ENCODE peak calls at places on chromosomes 16 and 17, in seven cellular contexts. G, U, X, E, F, P and V are unnamed samples.

GRCh38 chr17:3535253-3535995 is 22.2 kb downstream of the TRPV3 start:
- DNase-seq in G (no peak), U (peak; percentile 25), X (peak; percentile 69), E (peak; percentile 81), F (peak; percentile 92), P (peak; percentile 81), V (peak; percentile 94)

GRCh38 chr16:17828012-17828411 is 357.3 kb upstream of the XYLT1 start:
- DNase-seq in G (peak; percentile 82), U (no peak), X (no peak), E (peak; percentile 17), F (no peak), P (no peak), V (no peak)

GRCh38 chr17:77728871-77729270 is 229.6 kb upstream of the TNRC6C start:
- DNase-seq in G (no peak), U (no peak), X (no peak), E (no peak), F (no peak), P (no peak), V (peak; percentile 22)

GRCh38 chr16:6335072-6335471 is 997.6 kb upstream of the RBFOX1 start:
- DNase-seq in G (no peak), U (peak; percentile 59), X (no peak), E (peak; percentile 3), F (peak; percentile 73), P (no peak), V (peak; percentile 86)

GRCh38 chr17:81519284-81520020 is 6.9 kb upstream of the ACTG1 start:
- DNase-seq in G (no peak), U (no peak), X (peak; percentile 54), E (no peak), F (peak; percentile 75), P (peak; percentile 89), V (peak; percentile 94)

GRCh38 chr17:57569860-57570259 is 175.2 kb downstream of the CCDC182 start:
- DNase-seq in G (no peak), U (no peak), X (no peak), E (no peak), F (no peak), P (no peak), V (no peak)

GRCh38 chr17:410674-411401 is 58.2 kb upstream of the RPH3AL start:
- DNase-seq in G (no peak), U (peak; percentile 18), X (no peak), E (peak; percentile 11), F (peak; percentile 46), P (no peak), V (no peak)

GRCh38 chr17:28343491-28343932 is 8.0 kb downstream of the TNFAIP1 start:
- DNase-seq in G (no peak), U (no peak), X (no peak), E (no peak), F (no peak), P (no peak), V (no peak)

GRCh38 chr16:1156111-1156982 is 3.4 kb downstream of the CACNA1H start:
- DNase-seq in G (no peak), U (no peak), X (no peak), E (no peak), F (no peak), P (no peak), V (no peak)

GRCh38 chr16:68236804-68237242 is 896 bp upstream of the ESRP2 start:
- DNase-seq in G (no peak), U (no peak), X (no peak), E (no peak), F (no peak), P (peak; percentile 69), V (peak; percentile 75)

GRCh38 chr17:74859439-74860228 is at the start of gene GRIN2C:
- DNase-seq in G (no peak), U (peak; percentile 46), X (no peak), E (no peak), F (no peak), P (no peak), V (peak; percentile 71)
- H3K4me3 ChIP-seq in G (peak within 1 kb of the TSS; percentile 32), U (peak within 1 kb of the TSS; percentile 19), X (peak within 1 kb of the TSS; percentile 44), E (no peak within 1 kb of the TSS), F (no peak within 1 kb of the TSS), P (no peak within 1 kb of the TSS), V (no peak within 1 kb of the TSS)

GRCh38 chr16:5064915-5065314 is 841 bp downstream of the C16orf89 start:
- DNase-seq in G (no peak), U (no peak), X (no peak), E (no peak), F (no peak), P (peak; percentile 85), V (no peak)
- H3K4me3 ChIP-seq in G (no peak overlapping the region), U (no peak overlapping the region), X (no peak overlapping the region), E (no peak overlapping the region), F (no peak overlapping the region), P (peak overlapping the region; percentile 46), V (no peak overlapping the region)

GRCh38 chr16:85615852-85616607 is 2.9 kb downstream of the GSE1 start:
- DNase-seq in G (no peak), U (peak; percentile 93), X (peak; percentile 77), E (peak; percentile 78), F (peak; percentile 93), P (peak; percentile 90), V (peak; percentile 95)

GRCh38 chr16:85615014-85615851 is 2.1 kb downstream of the GSE1 start:
- DNase-seq in G (no peak), U (no peak), X (peak; percentile 47), E (no peak), F (peak; percentile 86), P (peak; percentile 96), V (peak; percentile 90)

GRCh38 chr16:85613609-85614337 is 651 bp downstream of the GSE1 start:
- DNase-seq in G (no peak), U (peak; percentile 97), X (peak; percentile 77), E (no peak), F (peak; percentile 93), P (peak; percentile 83), V (peak; percentile 90)

GRCh38 chr16:85612801-85613608 is at the start of gene GSE1:
- DNase-seq in G (no peak), U (peak; percentile 95), X (peak; percentile 96), E (peak; percentile 64), F (peak; percentile 94), P (peak; percentile 99), V (peak; percentile 98)

DNA sequence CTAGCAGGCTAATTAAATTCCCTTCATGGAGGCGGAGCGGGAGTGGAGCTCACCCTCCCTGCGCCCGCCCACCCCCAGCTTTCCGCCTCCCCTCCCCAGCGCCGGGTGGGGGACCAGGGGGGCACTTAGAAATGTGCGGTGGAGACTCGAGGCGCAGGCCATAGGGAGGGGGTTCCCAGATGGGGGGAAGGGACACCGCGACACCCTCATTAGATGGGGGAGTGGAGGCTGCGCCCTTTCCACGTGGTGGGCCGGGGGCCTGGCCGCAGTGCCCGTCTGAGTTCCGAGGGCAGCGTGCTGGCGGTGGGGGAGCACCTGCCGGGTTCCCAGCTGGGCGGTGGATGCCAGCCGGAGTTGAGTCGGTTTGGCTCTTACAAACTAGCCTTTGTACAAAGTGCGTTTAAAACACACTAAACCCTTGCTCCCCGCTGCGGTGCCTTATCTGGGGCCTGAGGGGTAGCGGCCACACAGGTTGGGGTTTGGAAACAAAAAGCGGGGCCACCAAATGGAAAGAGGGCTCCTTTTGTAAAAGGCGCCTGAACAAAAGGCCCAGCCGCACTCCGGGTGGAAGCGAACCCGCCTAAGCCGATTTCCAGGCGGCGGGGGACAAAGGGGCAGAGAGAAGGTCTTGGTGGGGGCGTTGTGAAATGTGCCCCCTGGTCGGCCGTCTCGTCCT is 1.4 kb downstream of the GSE1 start:
- DNase-seq in G (no peak), U (no peak), X (no peak), E (no peak), F (no peak), P (no peak), V (peak; percentile 73)
- H3K4me3 ChIP-seq in G (peak overlapping the region; percentile 61), U (peak overlapping the region; percentile 74), X (peak overlapping the region; percentile 69), E (no peak overlapping the region), F (peak overlapping the region; percentile 23), P (peak overlapping the region; percentile 73), V (peak overlapping the region; percentile 86)

DNA sequence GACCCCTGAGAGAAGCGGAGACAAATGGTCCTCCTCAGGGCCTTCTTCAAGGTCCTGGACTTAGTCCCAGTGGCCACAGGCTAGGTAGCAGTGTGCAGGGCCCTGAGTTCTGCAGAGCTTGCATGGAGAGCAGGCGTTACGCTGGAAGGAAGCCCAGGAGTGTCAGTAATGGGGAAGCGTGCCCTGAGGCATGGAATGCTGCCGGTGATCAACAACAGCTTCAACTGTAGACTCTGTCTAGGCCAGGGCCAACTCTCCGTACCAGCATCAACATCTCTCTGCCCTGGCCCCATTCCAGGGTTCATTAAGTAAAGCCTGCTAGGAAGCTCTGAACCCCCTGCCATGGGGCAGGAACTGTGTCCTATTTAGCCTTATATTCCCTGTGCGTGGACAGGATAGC is 568 bp upstream of the TNK1 start:
- DNase-seq in G (peak; percentile 9), U (peak; percentile 45), X (peak; percentile 76), E (peak; percentile 50), F (peak; percentile 46), P (peak; percentile 72), V (peak; percentile 75)
- H3K4me3 ChIP-seq in G (no peak overlapping the region), U (no peak overlapping the region), X (peak overlapping the region; percentile 52), E (peak overlapping the region; percentile 35), F (no peak overlapping the region), P (peak overlapping the region; percentile 57), V (peak overlapping the region; percentile 84)

GRCh38 chr17:82915010-82915696 is 75.3 kb upstream of the ZNF750 start:
- DNase-seq in G (no peak), U (no peak), X (peak; percentile 16), E (no peak), F (peak; percentile 7), P (no peak), V (no peak)
- H3K4me3 ChIP-seq in G (no peak overlapping the region), U (no peak overlapping the region), X (no peak overlapping the region), E (no peak overlapping the region), F (no peak overlapping the region), P (no peak overlapping the region), V (no peak overlapping the region)

GRCh38 chr17:49992933-49993422 is 2.0 kb downstream of the DLX3 start:
- DNase-seq in G (no peak), U (no peak), X (no peak), E (no peak), F (no peak), P (peak; percentile 47), V (no peak)
- H3K4me3 ChIP-seq in G (peak overlapping the region; percentile 23), U (no peak overlapping the region), X (peak overlapping the region; percentile 48), E (no peak overlapping the region), F (no peak overlapping the region), P (peak overlapping the region; percentile 46), V (peak overlapping the region; percentile 71)

GRCh38 chr17:48057626-48058025 is 9.5 kb downstream of the NFE2L1 start:
- DNase-seq in G (no peak), U (no peak), X (no peak), E (no peak), F (no peak), P (no peak), V (peak; percentile 77)

GRCh38 chr17:48058393-48059124 is 10.4 kb downstream of the NFE2L1 start:
- DNase-seq in G (no peak), U (no peak), X (no peak), E (no peak), F (no peak), P (no peak), V (no peak)

GRCh38 chr17:48056246-48056745 is 8.1 kb downstream of the NFE2L1 start:
- DNase-seq in G (no peak), U (no peak), X (no peak), E (no peak), F (no peak), P (no peak), V (no peak)

GRCh38 chr17:48055531-48056245 is 7.5 kb downstream of the NFE2L1 start:
- DNase-seq in G (peak; percentile 79), U (peak; percentile 38), X (no peak), E (peak; percentile 90), F (peak; percentile 96), P (no peak), V (peak; percentile 92)

GRCh38 chr17:48056879-48057278 is 8.7 kb downstream of the NFE2L1 start:
- DNase-seq in G (no peak), U (no peak), X (no peak), E (no peak), F (no peak), P (no peak), V (no peak)
- H3K4me3 ChIP-seq in G (no peak overlapping the region), U (no peak overlapping the region), X (no peak overlapping the region), E (no peak overlapping the region), F (no peak overlapping the region), P (no peak overlapping the region), V (no peak overlapping the region)

GRCh38 chr16:54194008-54194731 is 92.4 kb downstream of the IRX3 start:
- DNase-seq in G (no peak), U (peak; percentile 61), X (peak; percentile 91), E (peak; percentile 40), F (peak; percentile 88), P (peak; percentile 89), V (no peak)
- H3K4me3 ChIP-seq in G (peak overlapping the region; percentile 32), U (peak overlapping the region; percentile 32), X (peak overlapping the region; percentile 32), E (no peak overlapping the region), F (peak overlapping the region; percentile 49), P (peak overlapping the region; percentile 37), V (no peak overlapping the region)